ENCODE peak calls at places on chromosomes 4 and X, in nine cellular contexts. M is upper lobe of right lung; R is heart left ventricle; L is IMR-90; B is CD8-positive, alpha-beta T cell; N is pancreas; F is neural progenitor cell; G is right lobe of liver; A is BE2C. W is an unnamed sample. For H3K4me1, the result is how much of the 10 kb centered on the place peaks cover.

GRCh38 chr4:128256539-128256938 is 31.1 kb downstream of the PGRMC2 start:
- DNase-seq in L (no peak), F (no peak), G (no peak), M (no peak), A (no peak), N (no peak), B (no peak), R (no peak), W (no peak)

GRCh38 chr4:158821228-158822009 is 52.6 kb downstream of the FNIP2 start:
- DNase-seq in R (no peak), L (peak), F (no peak), A (no peak), M (no peak), N (no peak), B (no peak), G (no peak), W (no peak)

GRCh38 chr4:123345132-123345923 is 51.3 kb upstream of the SPRY1 start:
- DNase-seq in M (no peak), R (no peak), B (no peak), L (no peak), F (no peak), N (no peak), A (no peak), G (no peak), W (no peak)

GRCh38 chrX:125333583-125333982 is 13.9 kb downstream of the TEX13C start:
- DNase-seq in A (no peak), R (no peak), G (no peak), N (no peak), B (no peak), F (no peak), M (no peak), L (no peak), W (no peak)

GRCh38 chrX:13851996-13852695 is 35.3 kb upstream of the GPM6B start:
- DNase-seq in A (no peak), L (no peak), R (no peak), F (no peak), G (no peak), N (no peak), M (no peak), B (no peak), W (no peak)

GRCh38 chr4:61201562-61202099 is 1.5 kb downstream of the ADGRL3 start:
- DNase-seq in G (peak), B (no peak), N (no peak), A (peak), L (no peak), R (no peak), M (no peak), F (peak), W (no peak)

GRCh38 chr4:78784255-78784654 is 8.1 kb downstream of the BMP2K start:
- DNase-seq in B (no peak), N (no peak), R (no peak), A (no peak), G (no peak), M (no peak), F (peak), L (peak), W (no peak)

GRCh38 chr4:158020175-158020574 is 152.7 kb downstream of the GASK1B start:
- DNase-seq in A (no peak), R (peak), M (no peak), N (no peak), B (no peak), F (no peak), G (no peak), L (peak), W (no peak)

GRCh38 chrX:135740683-135741149 is 27.3 kb downstream of the CT45A3 start:
- DNase-seq in N (peak), M (no peak), L (no peak), R (no peak), F (peak), A (peak), G (peak), B (peak), W (no peak)

GRCh38 chr4:157992038-157992706 is 180.7 kb downstream of the GASK1B start:
- DNase-seq in B (peak), M (no peak), N (no peak), R (peak), L (peak), A (peak), G (no peak), F (peak), W (peak)

GRCh38 chr4:27366424-27366823 is 505.8 kb downstream of the STIM2 start:
- DNase-seq in N (no peak), L (no peak), F (no peak), B (no peak), R (no peak), G (no peak), A (no peak), M (no peak), W (no peak)

GRCh38 chr4:173477016-173477415 is 53.0 kb downstream of the HAND2 start:
- DNase-seq in R (no peak), M (no peak), F (no peak), L (no peak), B (no peak), G (no peak), A (no peak), N (no peak), W (no peak)

DNA sequence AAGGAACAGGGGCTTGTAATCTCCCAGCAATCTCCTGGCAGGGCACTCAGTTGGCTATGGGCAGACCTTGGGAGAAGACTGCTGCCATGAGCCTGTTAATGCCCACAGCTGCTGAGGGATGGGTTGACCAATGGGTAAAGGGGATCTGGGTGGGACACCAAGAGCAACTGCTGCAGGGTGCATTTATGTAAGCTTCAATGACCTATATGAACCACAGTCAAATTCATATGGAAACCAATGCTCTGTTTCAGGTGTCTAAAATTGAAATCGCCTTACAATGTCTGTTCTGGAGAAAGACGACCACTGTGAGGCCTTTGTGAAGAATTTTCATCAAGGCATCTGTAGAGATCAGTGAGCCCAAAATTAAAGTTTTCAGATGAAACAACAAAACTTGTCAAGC is 6.1 kb downstream of the EPGN start:
- DNase-seq in F (no peak), R (no peak), A (no peak), B (no peak), M (no peak), L (no peak), G (no peak), N (no peak), W (no peak)
- H3K4me3 ChIP-seq in F (no peak), R (no peak), A (no peak), B (no peak), M (no peak), L (no peak), G (no peak), N (no peak), W (no peak)

GRCh38 chr4:108113229-108113628 is 55.5 kb downstream of the LEF1 start:
- DNase-seq in B (peak), G (no peak), F (no peak), M (no peak), R (no peak), N (no peak), A (no peak), L (no peak), W (peak)
- H3K4me1 ChIP-seq in B (half or more), G (under half), F (half or more), M (under half), R (under half), N (under half), A (under half), L (under half), W (under half)

GRCh38 chr4:1241936-1242505 is 6.9 kb downstream of the CTBP1 start:
- DNase-seq in M (no peak), F (no peak), R (no peak), B (no peak), N (peak), G (peak), L (no peak), A (peak), W (no peak)

GRCh38 chr4:1244081-1244977 is 4.6 kb downstream of the CTBP1 start:
- DNase-seq in N (peak), L (no peak), G (peak), A (peak), F (no peak), M (no peak), B (no peak), R (no peak), W (no peak)

GRCh38 chr4:1244978-1245471 is 3.9 kb downstream of the CTBP1 start:
- DNase-seq in N (peak), G (no peak), A (no peak), F (no peak), L (no peak), B (peak), R (no peak), M (no peak), W (no peak)

GRCh38 chr4:1242506-1243450 is 6.2 kb downstream of the CTBP1 start:
- DNase-seq in M (peak), G (peak), A (peak), L (no peak), N (peak), R (no peak), B (no peak), F (no peak), W (no peak)

GRCh38 chr4:1243451-1244080 is 5.4 kb downstream of the CTBP1 start:
- DNase-seq in M (no peak), L (no peak), G (peak), A (peak), R (no peak), B (no peak), N (peak), F (no peak), W (peak)
- TF ChIP-seq CTCF in M (no peak), L (no peak), G (no peak), A (no peak), R (no peak), B (no peak), N (no peak), F (no peak), W (no peak)

DNA sequence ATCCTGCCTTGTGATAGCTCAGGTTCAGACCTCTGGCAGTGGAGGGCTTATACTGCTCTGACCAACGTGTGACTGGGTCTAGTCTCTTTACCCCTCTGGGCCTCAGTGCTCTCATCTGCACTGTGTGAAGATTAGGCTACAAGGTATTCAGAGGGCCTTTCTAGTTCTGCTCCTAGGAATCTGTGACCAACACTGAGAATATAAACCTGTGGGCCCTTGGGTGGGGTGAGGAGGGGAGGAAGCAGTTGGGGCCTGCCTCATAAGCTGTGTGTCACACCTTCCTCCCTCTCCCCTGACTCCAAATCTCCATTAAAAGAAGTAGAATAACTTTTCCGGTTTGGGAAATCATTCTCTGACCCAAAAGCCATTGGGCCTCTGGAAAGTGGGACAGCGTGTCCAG is 66.3 kb upstream of the MSN start:
- DNase-seq in N (no peak), R (no peak), B (no peak), A (no peak), M (no peak), F (no peak), G (no peak), L (no peak), W (no peak)
- H3K4me3 ChIP-seq in N (no peak), R (no peak), B (no peak), A (no peak), M (no peak), F (no peak), G (no peak), L (no peak), W (no peak)

GRCh38 chr4:139234258-139234657 is 45.8 kb downstream of the MGARP start:
- DNase-seq in A (no peak), F (no peak), B (no peak), G (no peak), L (no peak), N (no peak), M (no peak), R (no peak), W (no peak)
- H3K4me1 ChIP-seq in A (under half), F (under half), B (under half), G (under half), L (under half), N (under half), M (under half), R (under half), W (under half)

GRCh38 chr4:53015681-53016080 is 153.6 kb downstream of the RASL11B start:
- DNase-seq in R (no peak), G (no peak), A (peak), L (peak), N (no peak), F (peak), B (no peak), M (no peak), W (no peak)
- TF ChIP-seq CTCF in R (peak), G (peak), A (peak), L (peak), N (no peak), F (peak), B (no peak), M (peak), W (peak)